ENCODE peak calls at places on chromosomes 3 and 15, in four cellular contexts. U, T, N and F are unnamed samples.

GRCh38 chr3:196144383-196145105 is 62.7 kb upstream of the TFRC start:
- DNase-seq in N (peak), U (no peak), T (no peak), F (no peak)

GRCh38 chr3:132660745-132661067 is 577 bp downstream of the UBA5 start:
- DNase-seq in N (no peak), U (no peak), T (no peak), F (no peak)

GRCh38 chr3:9229886-9230285 is 19.6 kb downstream of the SRGAP3 start:
- DNase-seq in N (no peak), U (no peak), T (no peak), F (no peak)

GRCh38 chr3:62562017-62562416 is 188.7 kb upstream of the FEZF2 start:
- DNase-seq in N (peak), T (no peak), U (no peak), F (no peak)

GRCh38 chr3:86733257-86733656 is 257.7 kb downstream of the VGLL3 start:
- DNase-seq in N (no peak), U (no peak), T (no peak), F (no peak)

GRCh38 chr15:83282859-83283812 is 1.3 kb downstream of the BNC1 start:
- DNase-seq in U (no peak), T (peak), N (peak), F (no peak)

GRCh38 chr3:126130981-126131750 is 47.2 kb upstream of the SLC41A3 start:
- DNase-seq in N (no peak), T (no peak), U (peak), F (no peak)

GRCh38 chr3:129277829-129278271 is 820 bp upstream of the HMCES start:
- DNase-seq in U (no peak), T (peak), N (peak), F (no peak)

GRCh38 chr3:15601399-15602145 is at the start of the genes BTD and HACL1:
- DNase-seq in T (peak), N (peak), U (peak), F (peak)

GRCh38 chr3:89098964-89099585 is 8.3 kb upstream of the EPHA3 start:
- DNase-seq in N (peak), T (peak), U (peak), F (no peak)

GRCh38 chr3:142929109-142929508 is 34.4 kb downstream of the PAQR9 start:
- DNase-seq in U (no peak), N (no peak), T (no peak), F (no peak)

GRCh38 chr15:43517354-43518072 is at the start of gene MAP1A:
- DNase-seq in T (peak), U (peak), N (peak), F (peak)

GRCh38 chr3:13570391-13571194 is 21.7 kb downstream of the FBLN2 start:
- DNase-seq in U (no peak), N (no peak), T (no peak), F (no peak)

GRCh38 chr3:42369304-42369703 is 41.1 kb downstream of the LYZL4 start:
- DNase-seq in U (peak), T (peak), N (peak), F (no peak)

GRCh38 chr3:101377796-101378195 is 57.4 kb upstream of the IMPG2 start:
- DNase-seq in T (peak), N (peak), U (no peak), F (no peak)

GRCh38 chr3:37945803-37946530 is 44.6 kb upstream of the VILL start:
- DNase-seq in T (no peak), N (no peak), U (no peak), F (no peak)

GRCh38 chr3:42747581-42747980 is 25.5 kb downstream of the CCDC13 start:
- DNase-seq in N (no peak), U (no peak), T (no peak), F (no peak)

GRCh38 chr15:75661041-75661778 is 13.5 kb downstream of the SNX33 start:
- DNase-seq in N (peak), T (no peak), U (no peak), F (no peak)

GRCh38 chr15:73909616-73910015 is 16.6 kb upstream of the LOXL1 start:
- DNase-seq in T (no peak), N (no peak), U (no peak), F (no peak)

GRCh38 chr3:37787027-37787868 is 74.4 kb upstream of the CTDSPL start:
- DNase-seq in U (no peak), N (no peak), T (no peak), F (no peak)

GRCh38 chr15:22240951-22241350 is 160.6 kb downstream of the OR4M2 start:
- DNase-seq in T (no peak), U (peak), N (no peak), F (no peak)

GRCh38 chr3:44981220-44981619 is 5.2 kb downstream of the EXOSC7 start:
- DNase-seq in N (no peak), T (no peak), U (no peak), F (no peak)

GRCh38 chr3:134666466-134666865 is 15.6 kb upstream of the KY start:
- DNase-seq in U (no peak), T (no peak), N (peak), F (no peak)

GRCh38 chr15:40307421-40308165 is at the start of gene PLCB2:
- DNase-seq in T (no peak), U (no peak), N (no peak), F (no peak)

GRCh38 chr3:127630811-127631714 is 2.1 kb downstream of the PODXL2 start:
- DNase-seq in N (no peak), U (no peak), T (no peak), F (no peak)

GRCh38 chr3:7897643-7898042 is 604.0 kb upstream of the LMCD1 start:
- DNase-seq in T (no peak), U (no peak), N (no peak), F (no peak)

GRCh38 chr3:138916824-138917223 is 30.1 kb downstream of the FOXL2 start:
- DNase-seq in N (no peak), T (no peak), U (no peak), F (no peak)

GRCh38 chr3:184582998-184583344 is 21.4 kb downstream of the EPHB3 start:
- DNase-seq in U (no peak), N (no peak), T (no peak), F (no peak)

GRCh38 chr3:181715601-181716340 is 4.0 kb downstream of the SOX2 start:
- DNase-seq in T (no peak), N (peak), U (no peak), F (no peak)

GRCh38 chr3:193772389-193772788 is 179.4 kb downstream of the OPA1 start:
- DNase-seq in U (no peak), T (no peak), N (no peak), F (no peak)

GRCh38 chr15:76342382-76343201 is 6.0 kb downstream of the ISL2 start:
- DNase-seq in U (no peak), N (no peak), T (peak), F (no peak)

GRCh38 chr3:30894521-30895289 is at the start of gene GADL1:
- DNase-seq in U (peak), T (peak), N (peak), F (no peak)

GRCh38 chr15:34724486-34724885 is 30.3 kb downstream of the GJD2 start:
- DNase-seq in U (no peak), N (no peak), T (no peak), F (no peak)

GRCh38 chr15:42102646-42103235 is 8.4 kb upstream of the PLA2G4D start:
- DNase-seq in T (no peak), U (no peak), N (peak), F (no peak)

GRCh38 chr3:133606342-133606741 is 32.9 kb downstream of the CDV3 start:
- DNase-seq in T (no peak), N (no peak), U (no peak), F (no peak)

GRCh38 chr3:45870099-45870498 is 16.2 kb upstream of the CCR9 start:
- DNase-seq in N (no peak), U (no peak), T (no peak), F (no peak)

GRCh38 chr3:13532085-13532484 is 16.8 kb upstream of the FBLN2 start:
- DNase-seq in T (no peak), N (no peak), U (no peak), F (no peak)

GRCh38 chr3:188306435-188306980 is 152.6 kb downstream of the LPP start:
- DNase-seq in T (no peak), N (no peak), U (no peak), F (no peak)

GRCh38 chr3:112582242-112582874 is 20.5 kb downstream of the SLC35A5 start:
- DNase-seq in N (peak), T (peak), U (no peak), F (no peak)

GRCh38 chr3:191809326-191809949 is 348.5 kb downstream of the PYDC2 start:
- DNase-seq in N (no peak), T (no peak), U (no peak), F (no peak)
- TF ChIP-seq CTCF in N (no peak), T (no peak), U (no peak), F (peak)

GRCh38 chr3:52041118-52041847 is 15.1 kb downstream of the DUSP7 start:
- DNase-seq in N (no peak), U (peak), T (no peak), F (peak)
- TF ChIP-seq CTCF in N (peak), U (peak), T (peak), F (peak)

GRCh38 chr3:69020424-69020823 is 6.9 kb upstream of the EOGT start:
- DNase-seq in N (no peak), U (no peak), T (no peak), F (no peak)
- TF ChIP-seq CTCF in N (no peak), U (peak), T (peak), F (peak)

GRCh38 chr15:57079446-57079845 is 161.0 kb downstream of the TCF12 start:
- DNase-seq in U (no peak), T (no peak), N (peak), F (no peak)

GRCh38 chr15:57084178-57084577 is 165.7 kb downstream of the TCF12 start:
- DNase-seq in N (no peak), U (no peak), T (no peak), F (no peak)

GRCh38 chr15:57085267-57085666 is 166.8 kb downstream of the TCF12 start:
- DNase-seq in N (no peak), T (peak), U (no peak), F (no peak)

GRCh38 chr15:57079907-57080750 is 161.7 kb downstream of the TCF12 start:
- DNase-seq in U (no peak), T (no peak), N (no peak), F (no peak)
- TF ChIP-seq CTCF in U (no peak), T (peak), N (no peak), F (peak)

GRCh38 chr15:85477730-85478129 is 97.3 kb downstream of the AKAP13 start:
- DNase-seq in T (no peak), N (peak), U (no peak), F (no peak)
- TF ChIP-seq CTCF in T (peak), N (peak), U (no peak), F (no peak)

GRCh38 chr15:100200287-100200772 is 141.4 kb downstream of the ADAMTS17 start:
- DNase-seq in T (no peak), U (no peak), N (no peak), F (no peak)
- TF ChIP-seq CTCF in T (no peak), U (no peak), N (no peak), F (no peak)